ENCODE peak calls at places on chromosomes 7 and 10, in seven cellular contexts. O is astrocyte of the spinal cord, Z is RCC 7860, H is occipital lobe, R is HFFc6, S is 8988T, J is NCI-H1105 treated with DMSO at 0.1 percent for 48 hours. M is an unnamed sample.

GRCh38 chr7:136941815-136942214 is 73.4 kb downstream of the CHRM2 start:
- DNase-seq in O (no peak), Z (no peak), H (no peak), R (no peak), S (no peak), J (no peak), M (no peak)

GRCh38 chr10:125633517-125633999 is 49.4 kb downstream of the TEX36 start:
- DNase-seq in O (peak; percentile 1), Z (no peak), H (no peak), R (no peak), S (no peak), J (peak; percentile 71), M (no peak)

GRCh38 chr10:122204691-122205489 is 66.2 kb upstream of the BTBD16 start:
- DNase-seq in O (no peak), Z (no peak), H (no peak), R (no peak), S (peak; percentile 32), J (no peak), M (no peak)

GRCh38 chr7:75960372-75960771 is 34.0 kb downstream of the TMEM120A start:
- DNase-seq in O (no peak), Z (peak; percentile 89), H (no peak), R (no peak), S (no peak), J (no peak), M (no peak)

GRCh38 chr10:82643076-82643475 is 768.1 kb downstream of the NRG3 start:
- DNase-seq in O (no peak), Z (no peak), H (no peak), R (no peak), S (no peak), J (no peak), M (no peak)

GRCh38 chr7:24963218-24963617 is 16.8 kb downstream of the OSBPL3 start:
- DNase-seq in O (peak; percentile 82), Z (peak; percentile 78), H (peak; percentile 28), R (no peak), S (no peak), J (no peak), M (no peak)

GRCh38 chr10:51808187-51808586 is 108.8 kb upstream of the CSTF2T start:
- DNase-seq in O (no peak), Z (no peak), H (no peak), R (no peak), S (no peak), J (no peak), M (no peak)

GRCh38 chr7:94149776-94150545 is 145.8 kb upstream of the BET1 start:
- DNase-seq in O (no peak), Z (no peak), H (no peak), R (peak; percentile 3), S (no peak), J (no peak), M (no peak)

GRCh38 chr10:87976101-87976743 is 112.8 kb downstream of the PTEN start:
- DNase-seq in O (no peak), Z (no peak), H (no peak), R (no peak), S (no peak), J (no peak), M (no peak)

GRCh38 chr7:556427-556826 is 36.8 kb upstream of the PDGFA start:
- DNase-seq in O (no peak), Z (no peak), H (no peak), R (no peak), S (no peak), J (no peak), M (no peak)

GRCh38 chr10:80619036-80619435 is 81.3 kb downstream of the SH2D4B start:
- DNase-seq in O (no peak), Z (no peak), H (no peak), R (no peak), S (no peak), J (no peak), M (no peak)

GRCh38 chr10:123413353-123413752 is 252.8 kb upstream of the GPR26 start:
- DNase-seq in O (no peak), Z (no peak), H (no peak), R (no peak), S (no peak), J (no peak), M (no peak)

GRCh38 chr10:44853148-44853734 is 57.9 kb upstream of the TMEM72 start:
- DNase-seq in O (peak; percentile 30), Z (no peak), H (no peak), R (peak; percentile 38), S (no peak), J (no peak), M (no peak)

GRCh38 chr7:124992881-124993562 is 63.4 kb upstream of the POT1 start:
- DNase-seq in O (peak; percentile 89), Z (peak; percentile 84), H (no peak), R (peak; percentile 78), S (peak; percentile 1), J (no peak), M (no peak)

GRCh38 chr7:42253316-42253715 is 16.3 kb upstream of the GLI3 start:
- DNase-seq in O (peak; percentile 52), Z (no peak), H (no peak), R (peak; percentile 42), S (no peak), J (no peak), M (no peak)

GRCh38 chr10:15295540-15296325 is 75.4 kb downstream of the FAM171A1 start:
- DNase-seq in O (no peak), Z (no peak), H (no peak), R (no peak), S (no peak), J (no peak), M (no peak)

GRCh38 chr10:4057021-4057420 is 272.0 kb upstream of the KLF6 start:
- DNase-seq in O (no peak), Z (no peak), H (no peak), R (no peak), S (no peak), J (no peak), M (no peak)

GRCh38 chr7:33905389-33906032 is at the start of gene BMPER:
- DNase-seq in O (no peak), Z (no peak), H (peak; percentile 36), R (peak; percentile 29), S (peak; percentile 27), J (peak; percentile 80), M (peak; percentile 22)

GRCh38 chr7:20596653-20597052 is 18.8 kb upstream of the ABCB5 start:
- DNase-seq in O (peak; percentile 85), Z (peak; percentile 76), H (no peak), R (peak; percentile 57), S (no peak), J (no peak), M (no peak)

GRCh38 chr10:116697816-116698215 is 44.5 kb downstream of the HSPA12A start:
- DNase-seq in O (no peak), Z (no peak), H (no peak), R (no peak), S (no peak), J (no peak), M (no peak)

GRCh38 chr10:14543048-14543903 is 212.6 kb upstream of the FRMD4A start:
- DNase-seq in O (peak; percentile 35), Z (no peak), H (no peak), R (no peak), S (no peak), J (no peak), M (no peak)

GRCh38 chr10:124693396-124693795 is 50.8 kb downstream of the FAM53B start:
- DNase-seq in O (no peak), Z (no peak), H (no peak), R (no peak), S (no peak), J (no peak), M (no peak)

GRCh38 chr10:59995862-59996261 is 89.5 kb upstream of the CCDC6 start:
- DNase-seq in O (no peak), Z (no peak), H (no peak), R (no peak), S (no peak), J (no peak), M (no peak)

GRCh38 chr10:74947781-74948401 is 121.5 kb downstream of the KAT6B start:
- DNase-seq in O (no peak), Z (no peak), H (no peak), R (no peak), S (no peak), J (peak; percentile 83), M (no peak)

GRCh38 chr10:5442056-5442989 is 30.0 kb downstream of the NET1 start:
- DNase-seq in O (peak; percentile 64), Z (peak; percentile 27), H (no peak), R (peak; percentile 45), S (no peak), J (peak; percentile 46), M (peak; percentile 31)

GRCh38 chr7:29988391-29989256 is 977 bp downstream of the SCRN1 start:
- DNase-seq in O (peak; percentile 79), Z (peak; percentile 77), H (peak; percentile 48), R (peak; percentile 87), S (peak; percentile 20), J (peak; percentile 63), M (peak; percentile 37)

GRCh38 chr10:69124558-69125121 is 662 bp downstream of the VPS26A start:
- DNase-seq in O (peak; percentile 54), Z (peak; percentile 73), H (peak; percentile 30), R (peak; percentile 49), S (peak; percentile 27), J (peak; percentile 24), M (peak; percentile 12)

GRCh38 chr10:74871595-74872382 is 45.4 kb downstream of the KAT6B start:
- DNase-seq in O (no peak), Z (no peak), H (no peak), R (no peak), S (no peak), J (no peak), M (no peak)

GRCh38 chr10:3926675-3927525 is 141.9 kb upstream of the KLF6 start:
- DNase-seq in O (no peak), Z (peak; percentile 18), H (no peak), R (no peak), S (no peak), J (no peak), M (no peak)

GRCh38 chr10:120841522-120842189 is 9.5 kb upstream of the WDR11 start:
- DNase-seq in O (peak; percentile 13), Z (no peak), H (no peak), R (peak; percentile 11), S (no peak), J (no peak), M (no peak)

GRCh38 chr7:94633025-94633341 is 22.9 kb downstream of the SGCE start:
- DNase-seq in O (no peak), Z (no peak), H (no peak), R (no peak), S (no peak), J (no peak), M (no peak)